ENCODE peak calls at places on chromosomes 4 and X, in nine cellular contexts. One of them, this sample, is unnamed.
A peak's percentile ranks its signal among the peaks of the same experiment; 100 is the strongest.

GRCh38 chr4:165199286-165199685 is 8.1 kb upstream of the KLHL2 start:
- DNase-seq in RWPE1: no peak
- DNase-seq in epithelial cell of esophagus: peak; percentile 29
- DNase-seq in brain microvascular endothelial cell: no peak
- DNase-seq in suprapubic skin: no peak
- DNase-seq in fibroblast of mammary gland: no peak
- DNase-seq in AG09309: no peak
- DNase-seq in prostate gland: no peak
- DNase-seq in testis: no peak
- DNase-seq in this sample: peak; percentile 55

GRCh38 chr4:17309567-17310268 is 202.2 kb downstream of the QDPR start:
- DNase-seq in RWPE1: no peak
- DNase-seq in epithelial cell of esophagus: no peak
- DNase-seq in brain microvascular endothelial cell: no peak
- DNase-seq in suprapubic skin: no peak
- DNase-seq in fibroblast of mammary gland: peak; percentile 19
- DNase-seq in AG09309: no peak
- DNase-seq in prostate gland: no peak
- DNase-seq in testis: no peak
- DNase-seq in this sample: no peak

GRCh38 chrX:71814123-71814912 is 51.2 kb downstream of the CXorf49B start:
- DNase-seq in RWPE1: no peak
- DNase-seq in epithelial cell of esophagus: no peak
- DNase-seq in brain microvascular endothelial cell: no peak
- DNase-seq in suprapubic skin: no peak
- DNase-seq in fibroblast of mammary gland: no peak
- DNase-seq in AG09309: no peak
- DNase-seq in prostate gland: no peak
- DNase-seq in testis: no peak
- DNase-seq in this sample: no peak

GRCh38 chrX:15600071-15600470 is 689 bp downstream of the ACE2 start:
- DNase-seq in RWPE1: no peak
- DNase-seq in epithelial cell of esophagus: no peak
- DNase-seq in brain microvascular endothelial cell: no peak
- DNase-seq in suprapubic skin: no peak
- DNase-seq in fibroblast of mammary gland: no peak
- DNase-seq in AG09309: no peak
- DNase-seq in prostate gland: no peak
- DNase-seq in testis: no peak
- DNase-seq in this sample: no peak

GRCh38 chrX:72016881-72017783 is 106.5 kb downstream of the NHSL2 start:
- DNase-seq in RWPE1: no peak
- DNase-seq in epithelial cell of esophagus: no peak
- DNase-seq in brain microvascular endothelial cell: no peak
- DNase-seq in suprapubic skin: no peak
- DNase-seq in fibroblast of mammary gland: no peak
- DNase-seq in AG09309: no peak
- DNase-seq in prostate gland: no peak
- DNase-seq in testis: no peak
- DNase-seq in this sample: no peak

GRCh38 chrX:114210879-114211278 is 373.0 kb upstream of the HTR2C start:
- DNase-seq in RWPE1: no peak
- DNase-seq in epithelial cell of esophagus: no peak
- DNase-seq in brain microvascular endothelial cell: no peak
- DNase-seq in suprapubic skin: no peak
- DNase-seq in fibroblast of mammary gland: no peak
- DNase-seq in AG09309: no peak
- DNase-seq in prostate gland: no peak
- DNase-seq in testis: no peak
- DNase-seq in this sample: no peak

GRCh38 chr4:52645315-52645714 is 13.8 kb downstream of the USP46 start:
- DNase-seq in RWPE1: no peak
- DNase-seq in epithelial cell of esophagus: no peak
- DNase-seq in brain microvascular endothelial cell: no peak
- DNase-seq in suprapubic skin: no peak
- DNase-seq in fibroblast of mammary gland: no peak
- DNase-seq in AG09309: no peak
- DNase-seq in prostate gland: no peak
- DNase-seq in testis: no peak
- DNase-seq in this sample: no peak

GRCh38 chr4:1195894-1196401 is 23.6 kb upstream of the SPON2 start:
- DNase-seq in RWPE1: no peak
- DNase-seq in epithelial cell of esophagus: no peak
- DNase-seq in brain microvascular endothelial cell: no peak
- DNase-seq in suprapubic skin: peak; percentile 51
- DNase-seq in fibroblast of mammary gland: no peak
- DNase-seq in AG09309: no peak
- DNase-seq in prostate gland: no peak
- DNase-seq in testis: no peak
- DNase-seq in this sample: no peak

GRCh38 chr4:153488006-153488718 is 22.0 kb downstream of the TMEM131L start:
- DNase-seq in RWPE1: no peak
- DNase-seq in epithelial cell of esophagus: peak; percentile 51
- DNase-seq in brain microvascular endothelial cell: peak; percentile 28
- DNase-seq in suprapubic skin: no peak
- DNase-seq in fibroblast of mammary gland: no peak
- DNase-seq in AG09309: no peak
- DNase-seq in prostate gland: no peak
- DNase-seq in testis: no peak
- DNase-seq in this sample: no peak

GRCh38 chr4:38354872-38355271 is 309.1 kb upstream of the KLF3 start:
- DNase-seq in RWPE1: no peak
- DNase-seq in epithelial cell of esophagus: no peak
- DNase-seq in brain microvascular endothelial cell: no peak
- DNase-seq in suprapubic skin: no peak
- DNase-seq in fibroblast of mammary gland: no peak
- DNase-seq in AG09309: no peak
- DNase-seq in prostate gland: no peak
- DNase-seq in testis: no peak
- DNase-seq in this sample: no peak

GRCh38 chr4:188619456-188620149 is 480.4 kb downstream of the TRIML1 start:
- DNase-seq in RWPE1: no peak
- DNase-seq in epithelial cell of esophagus: no peak
- DNase-seq in brain microvascular endothelial cell: no peak
- DNase-seq in suprapubic skin: no peak
- DNase-seq in fibroblast of mammary gland: no peak
- DNase-seq in AG09309: no peak
- DNase-seq in prostate gland: no peak
- DNase-seq in testis: no peak
- DNase-seq in this sample: no peak

GRCh38 chr4:184215709-184216328 is 1.9 kb downstream of the ENPP6 start:
- DNase-seq in RWPE1: no peak
- DNase-seq in epithelial cell of esophagus: no peak
- DNase-seq in brain microvascular endothelial cell: no peak
- DNase-seq in suprapubic skin: no peak
- DNase-seq in fibroblast of mammary gland: no peak
- DNase-seq in AG09309: no peak
- DNase-seq in prostate gland: no peak
- DNase-seq in testis: no peak
- DNase-seq in this sample: no peak

GRCh38 chr4:189861101-189861500 is 79.6 kb upstream of the FRG1 start:
- DNase-seq in RWPE1: no peak
- DNase-seq in epithelial cell of esophagus: no peak
- DNase-seq in brain microvascular endothelial cell: no peak
- DNase-seq in suprapubic skin: no peak
- DNase-seq in fibroblast of mammary gland: no peak
- DNase-seq in AG09309: no peak
- DNase-seq in prostate gland: no peak
- DNase-seq in testis: no peak
- DNase-seq in this sample: no peak

GRCh38 chrX:50697691-50698090 is 116.3 kb downstream of the SHROOM4 start:
- DNase-seq in RWPE1: peak; percentile 54
- DNase-seq in epithelial cell of esophagus: peak; percentile 72
- DNase-seq in brain microvascular endothelial cell: peak; percentile 42
- DNase-seq in suprapubic skin: no peak
- DNase-seq in fibroblast of mammary gland: peak; percentile 69
- DNase-seq in AG09309: peak; percentile 45
- DNase-seq in prostate gland: no peak
- DNase-seq in testis: no peak
- DNase-seq in this sample: peak; percentile 42

GRCh38 chr4:186657766-186658165 is 65.9 kb downstream of the FAT1 start:
- DNase-seq in RWPE1: peak; percentile 20
- DNase-seq in epithelial cell of esophagus: peak; percentile 63
- DNase-seq in brain microvascular endothelial cell: peak; percentile 47
- DNase-seq in suprapubic skin: no peak
- DNase-seq in fibroblast of mammary gland: peak; percentile 34
- DNase-seq in AG09309: no peak
- DNase-seq in prostate gland: no peak
- DNase-seq in testis: peak; percentile 56
- DNase-seq in this sample: peak; percentile 64

GRCh38 chrX:38175140-38175539 is 45.5 kb downstream of the SRPX start:
- DNase-seq in RWPE1: peak; percentile 41
- DNase-seq in epithelial cell of esophagus: peak; percentile 60
- DNase-seq in brain microvascular endothelial cell: peak; percentile 9
- DNase-seq in suprapubic skin: no peak
- DNase-seq in fibroblast of mammary gland: no peak
- DNase-seq in AG09309: no peak
- DNase-seq in prostate gland: peak; percentile 6
- DNase-seq in testis: peak; percentile 45
- DNase-seq in this sample: peak; percentile 23

GRCh38 chr4:52824603-52825310 is 37.4 kb upstream of the RASL11B start:
- DNase-seq in RWPE1: no peak
- DNase-seq in epithelial cell of esophagus: no peak
- DNase-seq in brain microvascular endothelial cell: no peak
- DNase-seq in suprapubic skin: no peak
- DNase-seq in fibroblast of mammary gland: peak; percentile 53
- DNase-seq in AG09309: no peak
- DNase-seq in prostate gland: no peak
- DNase-seq in testis: no peak
- DNase-seq in this sample: no peak

GRCh38 chr4:36165256-36166005 is 78.9 kb downstream of the ARAP2 start:
- DNase-seq in RWPE1: no peak
- DNase-seq in epithelial cell of esophagus: peak; percentile 29
- DNase-seq in brain microvascular endothelial cell: no peak
- DNase-seq in suprapubic skin: no peak
- DNase-seq in fibroblast of mammary gland: peak; percentile 11
- DNase-seq in AG09309: no peak
- DNase-seq in prostate gland: no peak
- DNase-seq in testis: no peak
- DNase-seq in this sample: no peak

DNA sequence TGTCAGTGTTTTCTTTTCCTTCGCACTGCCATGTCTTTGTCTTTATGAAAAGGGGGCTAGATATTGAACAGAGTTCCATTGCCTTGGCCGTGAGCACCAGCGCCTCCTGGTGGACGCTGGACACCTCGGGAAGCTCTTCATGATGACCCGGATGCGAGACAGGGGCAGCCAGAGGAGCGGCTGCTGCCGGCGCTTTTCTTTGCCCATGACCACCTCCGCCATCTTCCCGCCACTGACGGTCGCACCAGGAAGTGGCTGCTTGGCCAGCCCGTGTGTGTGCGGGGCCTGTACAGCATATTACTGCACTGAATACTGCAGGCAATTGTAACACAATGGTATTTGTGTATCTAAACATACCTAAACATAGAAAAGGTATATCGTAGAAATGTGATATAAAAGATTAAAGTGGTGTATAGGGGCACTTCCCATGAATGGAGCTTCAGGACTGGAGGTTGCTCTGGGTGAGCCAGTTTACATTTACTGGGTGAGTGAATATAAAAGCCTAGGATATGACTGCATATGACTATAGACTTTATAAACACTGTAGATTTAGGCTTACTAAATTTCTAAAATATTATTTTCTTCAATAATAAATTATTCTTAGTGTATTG is 15.8 kb upstream of the GRIA2 start:
- DNase-seq in RWPE1: no peak
- DNase-seq in epithelial cell of esophagus: peak; percentile 14
- DNase-seq in brain microvascular endothelial cell: no peak
- DNase-seq in suprapubic skin: no peak
- DNase-seq in fibroblast of mammary gland: peak; percentile 19
- DNase-seq in AG09309: no peak
- DNase-seq in prostate gland: no peak
- DNase-seq in testis: peak; percentile 84
- DNase-seq in this sample: no peak
- TF ChIP-seq CTCF in RWPE1: peak; percentile 18
- TF ChIP-seq CTCF in epithelial cell of esophagus: no peak
- TF ChIP-seq CTCF in brain microvascular endothelial cell: peak; percentile 54
- TF ChIP-seq CTCF in suprapubic skin: no peak
- TF ChIP-seq CTCF in fibroblast of mammary gland: peak; percentile 49
- TF ChIP-seq CTCF in AG09309: peak; percentile 33
- TF ChIP-seq CTCF in prostate gland: no peak
- TF ChIP-seq CTCF in testis: peak; percentile 46
- TF ChIP-seq CTCF in this sample: peak; percentile 52

DNA sequence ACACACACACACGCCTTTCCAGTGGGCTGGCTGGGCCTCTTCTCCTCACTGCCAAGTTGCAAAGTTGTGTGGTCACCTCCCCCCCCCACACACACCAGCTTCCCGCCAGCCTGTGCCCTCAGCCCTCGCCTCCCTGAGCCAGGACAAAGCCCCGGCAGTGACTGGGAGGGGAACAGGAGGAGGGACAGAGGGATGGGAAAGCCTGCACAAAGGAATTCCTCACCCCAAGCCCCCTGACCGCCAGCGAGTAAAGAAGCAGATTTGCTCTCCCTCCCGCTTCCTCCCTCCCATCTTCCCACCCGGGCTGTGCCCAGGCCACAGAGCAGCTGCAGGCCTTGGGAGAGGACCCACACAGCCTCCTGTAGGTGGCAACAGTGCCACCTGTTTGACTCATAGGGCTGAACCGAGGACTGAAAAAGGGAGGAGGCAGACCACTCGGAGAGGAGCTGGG is at the start of gene GDPD2:
- DNase-seq in RWPE1: no peak
- DNase-seq in epithelial cell of esophagus: peak; percentile 39
- DNase-seq in brain microvascular endothelial cell: no peak
- DNase-seq in suprapubic skin: no peak
- DNase-seq in fibroblast of mammary gland: peak; percentile 7
- DNase-seq in AG09309: no peak
- DNase-seq in prostate gland: no peak
- DNase-seq in testis: no peak
- DNase-seq in this sample: no peak
- TF ChIP-seq CTCF in RWPE1: no peak
- TF ChIP-seq CTCF in epithelial cell of esophagus: peak; percentile 55
- TF ChIP-seq CTCF in brain microvascular endothelial cell: peak; percentile 26
- TF ChIP-seq CTCF in suprapubic skin: no peak
- TF ChIP-seq CTCF in fibroblast of mammary gland: no peak
- TF ChIP-seq CTCF in AG09309: peak; percentile 25
- TF ChIP-seq CTCF in prostate gland: no peak
- TF ChIP-seq CTCF in testis: no peak
- TF ChIP-seq CTCF in this sample: peak; percentile 47

DNA sequence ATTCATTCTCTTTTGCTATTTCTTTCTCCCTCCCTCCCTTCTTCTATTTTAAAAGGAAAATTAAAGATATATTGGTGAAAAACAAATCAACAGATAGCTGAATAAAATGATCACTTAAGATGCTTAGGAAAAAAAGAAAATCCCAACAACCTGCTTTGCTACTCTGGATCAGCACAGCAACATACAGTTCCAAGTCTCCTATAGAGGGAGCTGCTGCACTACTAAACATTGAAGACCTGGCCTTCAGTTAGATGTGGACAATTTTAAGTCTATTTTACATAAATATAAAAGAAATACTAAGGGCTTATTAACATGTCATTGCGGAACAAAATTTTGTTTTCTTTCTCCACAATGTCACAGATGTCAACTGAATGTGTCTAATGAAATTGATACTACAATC is 226.4 kb downstream of the MAGEB5 start:
- DNase-seq in RWPE1: no peak
- DNase-seq in epithelial cell of esophagus: peak; percentile 18
- DNase-seq in brain microvascular endothelial cell: peak; percentile 40
- DNase-seq in suprapubic skin: no peak
- DNase-seq in fibroblast of mammary gland: peak; percentile 1
- DNase-seq in AG09309: no peak
- DNase-seq in prostate gland: no peak
- DNase-seq in testis: peak; percentile 13
- DNase-seq in this sample: no peak
- TF ChIP-seq CTCF in RWPE1: no peak
- TF ChIP-seq CTCF in epithelial cell of esophagus: peak; percentile 47
- TF ChIP-seq CTCF in brain microvascular endothelial cell: peak; percentile 64
- TF ChIP-seq CTCF in suprapubic skin: no peak
- TF ChIP-seq CTCF in fibroblast of mammary gland: peak; percentile 12
- TF ChIP-seq CTCF in AG09309: no peak
- TF ChIP-seq CTCF in prostate gland: no peak
- TF ChIP-seq CTCF in testis: peak; percentile 18
- TF ChIP-seq CTCF in this sample: peak; percentile 58

GRCh38 chr4:173505924-173506779 is 23.9 kb downstream of the HAND2 start:
- DNase-seq in RWPE1: peak; percentile 58
- DNase-seq in epithelial cell of esophagus: peak; percentile 29
- DNase-seq in brain microvascular endothelial cell: peak; percentile 33
- DNase-seq in suprapubic skin: peak; percentile 81
- DNase-seq in fibroblast of mammary gland: peak; percentile 70
- DNase-seq in AG09309: no peak
- DNase-seq in prostate gland: no peak
- DNase-seq in testis: peak; percentile 81
- DNase-seq in this sample: no peak
- TF ChIP-seq CTCF in RWPE1: peak; percentile 42
- TF ChIP-seq CTCF in epithelial cell of esophagus: peak; percentile 59
- TF ChIP-seq CTCF in brain microvascular endothelial cell: peak; percentile 85
- TF ChIP-seq CTCF in suprapubic skin: peak; percentile 34
- TF ChIP-seq CTCF in fibroblast of mammary gland: peak; percentile 86
- TF ChIP-seq CTCF in AG09309: peak; percentile 91
- TF ChIP-seq CTCF in prostate gland: no peak
- TF ChIP-seq CTCF in testis: peak; percentile 52
- TF ChIP-seq CTCF in this sample: peak; percentile 67

This sample was measured in foreskin keratinocyte.